ENCODE peak calls at places on chromosomes 11 and 22, in five cellular contexts. B is fibroblast of lung, G is OCI-LY7, D is gastrocnemius medialis, I is psoas muscle. N is an unnamed sample.
A peak's percentile ranks its signal among the peaks of the same experiment; 100 is the strongest.

GRCh38 chr11:80155412-80156017 is 714.7 kb upstream of the TENM4 start:
- DNase-seq in B (no peak), G (peak; percentile 14), D (no peak), I (no peak), N (no peak)

GRCh38 chr11:34029176-34029575 is 22.4 kb upstream of the CAPRIN1 start:
- DNase-seq in B (no peak), G (no peak), D (no peak), I (no peak), N (no peak)

GRCh38 chr11:95925011-95925410 is 1.1 kb upstream of the MTMR2 start:
- DNase-seq in B (peak; percentile 70), G (no peak), D (no peak), I (no peak), N (no peak)

GRCh38 chr11:75279273-75279672 is 38.7 kb downstream of the TPBGL start:
- DNase-seq in B (peak; percentile 39), G (no peak), D (no peak), I (peak; percentile 36), N (no peak)

GRCh38 chr11:114259124-114259526 is 37.1 kb upstream of the NNMT start:
- DNase-seq in B (no peak), G (peak; percentile 30), D (peak; percentile 98), I (peak; percentile 93), N (no peak)

GRCh38 chr11:34653851-34654490 is 33.1 kb downstream of the EHF start:
- DNase-seq in B (peak; percentile 98), G (no peak), D (peak; percentile 74), I (peak; percentile 81), N (no peak)

GRCh38 chr11:86591631-86592030 is 80.8 kb downstream of the ME3 start:
- DNase-seq in B (peak; percentile 30), G (no peak), D (no peak), I (no peak), N (no peak)

GRCh38 chr11:88604255-88604654 is 266.7 kb upstream of the CTSC start:
- DNase-seq in B (peak; percentile 49), G (no peak), D (no peak), I (no peak), N (no peak)

GRCh38 chr11:94597896-94598295 is 30.7 kb downstream of the PIWIL4 start:
- DNase-seq in B (peak; percentile 4), G (peak; percentile 22), D (no peak), I (no peak), N (no peak)

GRCh38 chr11:2156416-2157182 is 4.4 kb downstream of the INS start:
- DNase-seq in B (peak; percentile 17), G (peak; percentile 46), D (peak; percentile 60), I (peak; percentile 87), N (peak; percentile 64)

GRCh38 chr11:69636512-69636866 is 4.5 kb upstream of the CCND1 start:
- DNase-seq in B (peak; percentile 91), G (no peak), D (no peak), I (peak; percentile 78), N (peak; percentile 88)

GRCh38 chr11:36492724-36493304 is 17.3 kb downstream of the TRAF6 start:
- DNase-seq in B (peak; percentile 43), G (peak; percentile 69), D (no peak), I (no peak), N (no peak)

GRCh38 chr22:23219787-23220484 is 39.6 kb downstream of the BCR start:
- DNase-seq in B (peak; percentile 81), G (peak; percentile 91), D (no peak), I (no peak), N (no peak)

GRCh38 chr11:46235777-46236688 is 41.4 kb upstream of the CREB3L1 start:
- DNase-seq in B (no peak), G (no peak), D (no peak), I (no peak), N (no peak)

GRCh38 chr11:2575611-2576051 is 124.2 kb downstream of the KCNQ1OT1 start:
- DNase-seq in B (no peak), G (no peak), D (peak; percentile 0), I (peak; percentile 36), N (no peak)

GRCh38 chr11:102385053-102385976 is 38.3 kb downstream of the BIRC2 start:
- DNase-seq in B (no peak), G (no peak), D (no peak), I (no peak), N (no peak)

GRCh38 chr22:20211409-20211996 is 56.6 kb downstream of the RTN4R start:
- DNase-seq in B (no peak), G (no peak), D (no peak), I (no peak), N (no peak)

GRCh38 chr11:79461144-79461543 is 20.3 kb upstream of the TENM4 start:
- DNase-seq in B (peak; percentile 55), G (no peak), D (no peak), I (no peak), N (no peak)

GRCh38 chr11:1727861-1728260 is 22.5 kb downstream of the IFITM10 start:
- DNase-seq in B (no peak), G (no peak), D (no peak), I (no peak), N (no peak)

GRCh38 chr11:58334708-58335107 is 24.2 kb downstream of the OR5B17 start:
- DNase-seq in B (peak; percentile 90), G (no peak), D (no peak), I (no peak), N (no peak)

GRCh38 chr11:67302571-67303131 is 679 bp upstream of the SSH3 start:
- DNase-seq in B (no peak), G (no peak), D (peak; percentile 47), I (peak; percentile 72), N (no peak)

GRCh38 chr22:24142831-24143230 is 38.5 kb upstream of the SUSD2 start:
- DNase-seq in B (no peak), G (no peak), D (no peak), I (no peak), N (no peak)

GRCh38 chr11:1926156-1927031 is 6.9 kb downstream of the TNNT3 start:
- DNase-seq in B (no peak), G (no peak), D (peak; percentile 20), I (peak; percentile 56), N (no peak)

GRCh38 chr11:102361100-102362021 is 14.3 kb downstream of the BIRC2 start:
- DNase-seq in B (no peak), G (peak; percentile 62), D (no peak), I (no peak), N (no peak)

GRCh38 chr11:43908191-43908590 is 27.6 kb downstream of the ALKBH3 start:
- DNase-seq in B (no peak), G (no peak), D (no peak), I (no peak), N (no peak)

GRCh38 chr22:25702046-25702445 is 39.9 kb upstream of the MYO18B start:
- DNase-seq in B (peak; percentile 19), G (peak; percentile 30), D (no peak), I (no peak), N (no peak)

GRCh38 chr11:60899021-60899936 is 7.1 kb downstream of the PRPF19 start:
- DNase-seq in B (peak; percentile 54), G (peak; percentile 51), D (peak; percentile 49), I (no peak), N (no peak)

GRCh38 chr11:60891103-60891741 is 15.2 kb downstream of the PRPF19 start:
- DNase-seq in B (peak; percentile 35), G (no peak), D (no peak), I (no peak), N (peak; percentile 64)

GRCh38 chr11:60899977-60900376 is 6.4 kb downstream of the PRPF19 start:
- DNase-seq in B (no peak), G (no peak), D (no peak), I (no peak), N (no peak)

GRCh38 chr11:60897496-60897895 is 8.9 kb downstream of the PRPF19 start:
- DNase-seq in B (no peak), G (no peak), D (no peak), I (no peak), N (no peak)

DNA sequence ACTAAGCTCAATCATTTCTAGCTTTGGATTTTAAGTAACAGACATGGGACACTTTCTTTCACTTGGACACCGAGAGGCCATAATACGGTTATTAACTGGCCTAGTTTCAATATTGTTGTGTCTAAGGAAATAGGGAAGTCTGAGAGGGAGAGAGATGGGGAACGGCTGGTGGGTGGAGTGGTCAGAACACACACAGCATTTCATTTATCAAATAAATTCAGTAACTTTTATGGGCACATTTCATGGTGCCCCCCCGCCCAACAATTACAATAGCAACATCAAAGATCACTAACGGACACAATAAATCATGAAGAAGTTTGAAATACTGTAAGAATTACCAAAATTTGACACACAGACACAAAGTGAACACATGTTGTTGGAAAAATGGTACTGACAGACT is 10.7 kb downstream of the PRPF19 start:
- DNase-seq in B (no peak), G (no peak), D (no peak), I (no peak), N (no peak)
- H3K36me3 ChIP-seq in B (peaks cover 19% of the 10 kb centered on the region), G (peaks cover 98% of the 10 kb centered on the region), D (peaks cover 90% of the 10 kb centered on the region), I (peaks cover 97% of the 10 kb centered on the region), N (peaks cover 12% of the 10 kb centered on the region)

GRCh38 chr22:27299181-27300085 is 502.1 kb downstream of the MN1 start:
- DNase-seq in B (peak; percentile 84), G (no peak), D (no peak), I (no peak), N (no peak)

GRCh38 chr22:27298387-27299141 is 503.0 kb downstream of the MN1 start:
- DNase-seq in B (no peak), G (no peak), D (no peak), I (no peak), N (no peak)

GRCh38 chr22:27300661-27301285 is 500.8 kb downstream of the MN1 start:
- DNase-seq in B (no peak), G (no peak), D (no peak), I (no peak), N (no peak)

GRCh38 chr22:27303718-27304117 is 497.8 kb downstream of the MN1 start:
- DNase-seq in B (no peak), G (no peak), D (no peak), I (no peak), N (no peak)

GRCh38 chr22:27302501-27302900 is 499.1 kb downstream of the MN1 start:
- DNase-seq in B (no peak), G (no peak), D (no peak), I (no peak), N (no peak)
- H3K4me1 ChIP-seq in B (no peaks in the 10 kb centered on the region), G (peaks cover 6% of the 10 kb centered on the region), D (no peaks in the 10 kb centered on the region), I (no peaks in the 10 kb centered on the region), N (no peaks in the 10 kb centered on the region)

DNA sequence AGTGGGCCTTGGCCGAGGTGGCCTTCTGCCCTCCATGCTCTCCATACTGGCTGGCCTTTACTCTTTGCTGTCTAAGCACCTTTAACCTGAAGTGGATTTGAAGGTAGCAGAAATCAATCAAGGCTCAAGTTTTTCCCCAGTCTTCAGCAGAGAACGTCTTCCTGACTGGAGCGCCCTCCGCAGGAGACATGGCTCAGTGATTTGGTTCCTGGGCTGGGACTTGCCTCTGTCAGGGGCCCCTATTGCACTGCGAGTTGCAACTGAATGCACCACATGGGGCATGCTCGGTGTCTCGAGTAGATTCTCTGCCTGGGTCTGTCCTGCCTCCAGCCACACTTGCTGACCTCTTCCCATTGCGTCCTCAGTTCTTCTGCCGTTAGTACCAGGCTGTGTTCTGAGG is 79.6 kb downstream of the BMAL1 start:
- DNase-seq in B (no peak), G (no peak), D (no peak), I (no peak), N (no peak)
- H3K36me3 ChIP-seq in B (peaks cover 5% of the 10 kb centered on the region), G (no peaks in the 10 kb centered on the region), D (peaks cover 83% of the 10 kb centered on the region), I (peaks cover 97% of the 10 kb centered on the region), N (no peaks in the 10 kb centered on the region)

DNA sequence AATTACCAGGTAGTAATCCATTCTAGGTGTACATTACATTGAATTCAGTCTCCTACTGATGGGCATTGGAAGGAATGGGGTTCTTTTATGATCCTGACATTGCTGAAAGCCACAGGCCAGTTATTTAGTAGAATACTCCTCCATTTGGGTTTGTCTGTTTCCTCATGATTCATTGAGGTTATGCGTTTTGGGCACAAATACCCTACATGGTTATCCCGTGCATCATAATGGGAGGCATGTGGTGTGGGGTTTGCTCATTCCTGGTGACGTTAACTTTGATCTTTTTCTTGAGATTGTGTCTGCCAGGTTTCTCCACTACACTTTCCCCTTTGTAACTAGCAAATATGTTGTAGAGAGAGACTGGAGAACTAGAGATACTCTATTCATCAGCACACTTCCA is 5.5 kb downstream of the FOLR3 start:
- DNase-seq in B (peak; percentile 97), G (no peak), D (no peak), I (no peak), N (no peak)
- H3K4me1 ChIP-seq in B (peaks cover 8% of the 10 kb centered on the region), G (no peaks in the 10 kb centered on the region), D (no peaks in the 10 kb centered on the region), I (no peaks in the 10 kb centered on the region), N (no peaks in the 10 kb centered on the region)